ENCODE peak calls at places on chromosomes 13 and 19, in five cellular contexts. J, B, Q, M and I are unnamed samples.

GRCh38 chr13:78758549-78758948 is 99.6 kb upstream of the OBI1 start:
- DNase-seq in J (no peak), B (no peak), Q (no peak), M (no peak), I (no peak)

GRCh38 chr13:38607136-38607535 is 79.7 kb upstream of the FREM2 start:
- DNase-seq in M (no peak), J (no peak), Q (no peak), B (no peak), I (no peak)

GRCh38 chr13:76663941-76664340 is 222.3 kb downstream of the KCTD12 start:
- DNase-seq in J (no peak), B (no peak), Q (no peak), M (no peak), I (no peak)

GRCh38 chr13:21395953-21396352 is 63.1 kb downstream of the ZDHHC20 start:
- DNase-seq in J (no peak), B (no peak), Q (no peak), M (no peak), I (no peak)

GRCh38 chr19:35869327-35870123 is 1.2 kb downstream of the APLP1 start:
- DNase-seq in Q (peak; percentile 88), M (no peak), B (peak; percentile 98), J (peak; percentile 44), I (peak; percentile 74)

GRCh38 chr13:41345921-41346589 is 35.0 kb downstream of the NAA16 start:
- DNase-seq in J (no peak), M (no peak), Q (no peak), B (no peak), I (no peak)

GRCh38 chr13:46996316-46996715 is 99.5 kb upstream of the HTR2A start:
- DNase-seq in M (no peak), B (no peak), Q (no peak), J (no peak), I (no peak)

GRCh38 chr19:29942404-29943261 is 594 bp downstream of the URI1 start:
- DNase-seq in Q (peak; percentile 71), M (peak; percentile 25), B (no peak), J (peak; percentile 60), I (peak; percentile 94)

GRCh38 chr19:54325194-54325621 is 12.2 kb upstream of the LILRA5 start:
- DNase-seq in B (peak; percentile 55), J (no peak), Q (no peak), M (peak; percentile 59), I (no peak)

GRCh38 chr13:99078014-99078771 is 100.3 kb upstream of the DOCK9 start:
- DNase-seq in J (no peak), M (no peak), B (no peak), Q (no peak), I (no peak)

GRCh38 chr19:51710163-51710562 is 13.6 kb downstream of the HAS1 start:
- DNase-seq in M (no peak), Q (no peak), B (no peak), J (no peak), I (no peak)

GRCh38 chr19:3186891-3187661 is 1.3 kb downstream of the NCLN start:
- DNase-seq in B (no peak), J (peak; percentile 28), Q (no peak), M (no peak), I (peak; percentile 28)

GRCh38 chr13:112134150-112135075 is 67.5 kb downstream of the SOX1 start:
- DNase-seq in J (no peak), B (no peak), Q (peak; percentile 19), M (no peak), I (no peak)

GRCh38 chr19:1295169-1296012 is 9.7 kb downstream of the EFNA2 start:
- DNase-seq in J (no peak), Q (no peak), M (no peak), B (no peak), I (no peak)

GRCh38 chr19:32222594-32222993 is 122.8 kb upstream of the ZNF507 start:
- DNase-seq in B (no peak), Q (no peak), M (no peak), J (no peak), I (no peak)

GRCh38 chr13:75417647-75418046 is 64.3 kb downstream of the TBC1D4 start:
- DNase-seq in B (no peak), M (no peak), J (no peak), Q (no peak), I (no peak)

GRCh38 chr13:111621164-111621563 is 300.7 kb downstream of the TEX29 start:
- DNase-seq in Q (no peak), B (no peak), J (no peak), M (no peak), I (peak; percentile 12)

GRCh38 chr19:56953411-56953810 is 112.9 kb upstream of the PEG3 start:
- DNase-seq in M (no peak), B (no peak), J (no peak), Q (no peak), I (no peak)

GRCh38 chr19:56314584-56315075 is at the start of gene ZSCAN5A:
- DNase-seq in M (peak; percentile 95), Q (peak; percentile 96), J (peak; percentile 100), B (peak; percentile 97), I (peak; percentile 96)

GRCh38 chr13:80341098-80341701 is at the start of gene SPRY2:
- DNase-seq in J (peak; percentile 88), M (peak; percentile 91), B (peak; percentile 92), Q (peak; percentile 93), I (peak; percentile 97)

GRCh38 chr19:22052644-22053013 is 345 bp downstream of the ZNF257 start:
- DNase-seq in J (peak; percentile 26), B (no peak), Q (no peak), M (no peak), I (peak; percentile 26)

GRCh38 chr19:32748497-32748896 is 28.9 kb downstream of the TDRD12 start:
- DNase-seq in J (no peak), Q (no peak), B (peak; percentile 36), M (no peak), I (no peak)

GRCh38 chr13:26881154-26881553 is 120.6 kb upstream of the GPR12 start:
- DNase-seq in J (no peak), Q (no peak), M (no peak), B (no peak), I (no peak)

GRCh38 chr19:13169769-13170168 is 19.6 kb downstream of the IER2 start:
- DNase-seq in B (peak; percentile 89), M (no peak), J (no peak), Q (peak; percentile 67), I (no peak)

DNA sequence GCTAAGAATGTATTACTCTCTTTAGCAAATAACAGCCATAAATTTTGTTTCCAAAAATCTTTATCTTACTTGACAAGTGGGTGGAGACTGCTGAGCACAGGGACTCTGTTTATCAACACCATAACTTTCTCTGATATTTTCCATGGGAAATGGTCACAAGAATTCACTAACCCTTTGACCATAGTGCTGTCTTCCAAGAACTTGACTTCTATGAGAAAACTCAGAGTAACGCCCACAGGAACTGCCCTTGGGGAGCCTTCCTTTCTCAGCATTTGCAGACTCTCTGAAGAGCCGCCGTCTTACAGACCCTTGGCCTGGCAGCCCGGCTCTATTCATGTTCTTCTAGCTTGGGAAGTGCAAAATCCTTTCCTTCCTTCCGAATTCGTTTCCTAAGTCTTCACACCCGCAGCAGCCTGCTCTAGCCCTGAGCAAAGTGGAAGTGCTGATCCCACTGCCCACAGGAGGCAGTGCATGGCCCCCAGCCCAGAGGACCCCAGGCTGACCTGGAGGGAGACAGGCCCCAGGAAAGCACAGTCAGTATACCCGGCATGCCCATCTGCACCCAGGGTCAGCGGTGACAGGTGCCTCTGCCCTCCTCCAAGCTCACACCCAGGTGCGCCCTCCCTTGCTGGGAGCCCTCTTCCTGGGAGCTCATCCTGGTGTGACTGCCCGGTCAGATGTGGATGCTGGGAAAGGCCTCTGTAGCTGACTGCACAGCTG is 10.2 kb downstream of the GAS6 start:
- DNase-seq in Q (no peak), M (no peak), J (peak; percentile 28), B (no peak), I (peak; percentile 55)
- H3K4me1 ChIP-seq in Q (peaks cover 79% of the 10 kb centered on the region), M (peaks cover 44% of the 10 kb centered on the region), J (peaks cover 33% of the 10 kb centered on the region), B (peaks cover 4% of the 10 kb centered on the region), I (peaks cover 36% of the 10 kb centered on the region)

GRCh38 chr19:49840321-49840720 is 10.6 kb upstream of the PTOV1 start:
- DNase-seq in M (no peak), B (no peak), Q (no peak), J (no peak), I (no peak)

GRCh38 chr19:49840736-49841249 is 10.2 kb upstream of the PTOV1 start:
- DNase-seq in J (no peak), M (no peak), B (no peak), Q (no peak), I (no peak)

GRCh38 chr19:49845433-49845832 is 5.5 kb upstream of the PTOV1 start:
- DNase-seq in J (no peak), B (no peak), M (no peak), Q (no peak), I (no peak)

GRCh38 chr19:49844138-49844740 is 6.7 kb upstream of the PTOV1 start:
- DNase-seq in B (no peak), J (no peak), M (no peak), Q (no peak), I (no peak)

DNA sequence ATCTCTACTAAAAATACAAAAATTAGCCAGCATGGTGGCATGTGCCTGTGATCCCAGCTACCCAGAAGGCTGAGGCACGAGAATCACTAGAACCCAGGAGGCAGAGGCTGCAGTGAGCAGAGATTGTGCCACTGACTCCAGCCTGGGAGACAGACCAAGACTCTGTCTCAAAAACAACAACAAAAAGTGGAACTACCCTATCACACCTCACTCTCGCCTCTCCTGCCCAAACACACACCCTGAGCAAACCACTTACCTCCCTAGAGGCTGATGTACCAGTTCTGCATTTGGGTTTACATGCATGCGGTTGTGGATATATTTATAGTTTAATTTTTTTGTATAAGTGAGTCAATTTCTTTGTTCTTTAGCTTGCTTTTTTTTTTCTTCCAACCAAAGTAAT is 7.7 kb upstream of the PTOV1 start:
- DNase-seq in M (no peak), B (no peak), J (no peak), Q (no peak), I (no peak)
- TF ChIP-seq EP300 in M (no peak), B (no peak), J (no peak), Q (no peak), I (no peak)

GRCh38 chr19:45102481-45102880 is 9.5 kb downstream of the PPP1R37 start:
- DNase-seq in J (no peak), B (no peak), M (no peak), Q (no peak), I (no peak)

GRCh38 chr19:45101796-45102195 is 8.8 kb downstream of the PPP1R37 start:
- DNase-seq in B (no peak), Q (no peak), M (no peak), J (no peak), I (no peak)

GRCh38 chr19:45104658-45105384 is 11.8 kb downstream of the PPP1R37 start:
- DNase-seq in J (no peak), Q (no peak), M (no peak), B (no peak), I (no peak)

GRCh38 chr19:45103200-45103624 is 10.2 kb downstream of the PPP1R37 start:
- DNase-seq in Q (no peak), B (no peak), M (no peak), J (no peak), I (no peak)

GRCh38 chr19:45103625-45104319 is 10.8 kb downstream of the PPP1R37 start:
- DNase-seq in B (no peak), Q (no peak), J (no peak), M (no peak), I (no peak)
- TF ChIP-seq CTCF in B (no peak), Q (no peak), J (no peak), M (no peak), I (no peak)

GRCh38 chr19:18507727-18508440 is 14.0 kb downstream of the ELL start:
- DNase-seq in B (no peak), M (no peak), Q (no peak), J (no peak), I (no peak)
- H3K4me1 ChIP-seq in B (peaks cover 35% of the 10 kb centered on the region), M (peaks cover 53% of the 10 kb centered on the region), Q (peaks cover 97% of the 10 kb centered on the region), J (peaks cover 48% of the 10 kb centered on the region), I (peaks cover 67% of the 10 kb centered on the region)